ENCODE peak calls at places on chromosome 14, in four cellular contexts. V is GM12878, L is HepG2, Y is H1. E is an unnamed sample.

GRCh38 chr14:76773188-76773885 is 12.1 kb downstream of the VASH1 start:
- DNase-seq in Y (no peak), L (peak; percentile 41), V (no peak), E (no peak)

GRCh38 chr14:22606380-22606779 is 8.3 kb downstream of the ABHD4 start:
- DNase-seq in Y (no peak), V (no peak), L (peak; percentile 70), E (no peak)

GRCh38 chr14:56154321-56154720 is 36.1 kb downstream of the PELI2 start:
- DNase-seq in L (no peak), V (no peak), Y (no peak), E (no peak)

GRCh38 chr14:35335388-35336092 is 43.4 kb downstream of the PSMA6 start:
- DNase-seq in Y (no peak), V (no peak), L (peak; percentile 86), E (no peak)

GRCh38 chr14:103257211-103257962 is 76.7 kb upstream of the EIF5 start:
- DNase-seq in L (no peak), Y (no peak), V (no peak), E (no peak)

GRCh38 chr14:80491131-80491530 is 279.8 kb upstream of the DIO2 start:
- DNase-seq in V (peak; percentile 23), L (peak; percentile 20), Y (peak; percentile 2), E (no peak)

GRCh38 chr14:21070610-21071224 is 613 bp downstream of the ARHGEF40 start:
- DNase-seq in Y (no peak), V (no peak), L (peak; percentile 69), E (no peak)

GRCh38 chr14:87908591-87908990 is 84.4 kb downstream of the GALC start:
- DNase-seq in L (no peak), Y (no peak), V (no peak), E (no peak)

GRCh38 chr14:86091811-86092210 is 561.9 kb downstream of the FLRT2 start:
- DNase-seq in V (no peak), L (no peak), Y (no peak), E (no peak)

GRCh38 chr14:21192447-21192822 is 36.6 kb upstream of the OR5AU1 start:
- DNase-seq in Y (no peak), L (no peak), V (no peak), E (no peak)

GRCh38 chr14:72701232-72701555 is 192.7 kb downstream of the DPF3 start:
- DNase-seq in Y (no peak), L (no peak), V (no peak), E (no peak)

GRCh38 chr14:32379447-32379846 is 50.3 kb downstream of the AKAP6 start:
- DNase-seq in V (no peak), L (peak; percentile 49), Y (no peak), E (no peak)

GRCh38 chr14:58871972-58872530 is 234.3 kb downstream of the DACT1 start:
- DNase-seq in V (no peak), Y (no peak), L (no peak), E (no peak)

GRCh38 chr14:91405241-91405721 is 12.3 kb downstream of the CCDC88C start:
- DNase-seq in V (no peak), Y (no peak), L (no peak), E (no peak)

GRCh38 chr14:35034440-35034833 is 11.6 kb upstream of the FAM177A1 start:
- DNase-seq in Y (no peak), V (no peak), L (no peak), E (no peak)

GRCh38 chr14:77616454-77617229 is at the start of gene SPTLC2:
- DNase-seq in V (peak; percentile 97), Y (peak; percentile 100), L (peak; percentile 99), E (peak; percentile 97)

GRCh38 chr14:79369359-79370332 is 841.7 kb downstream of the DIO2 start:
- DNase-seq in L (no peak), V (no peak), Y (no peak), E (no peak)

GRCh38 chr14:45091696-45092095 is 7.8 kb downstream of the PRPF39 start:
- DNase-seq in V (no peak), Y (no peak), L (no peak), E (no peak)

GRCh38 chr14:106185837-106186233 is 659.5 kb downstream of the TMEM121 start:
- DNase-seq in L (no peak), Y (no peak), V (no peak), E (no peak)

GRCh38 chr14:92040431-92041040 is 677 bp upstream of the TRIP11 start:
- DNase-seq in V (peak; percentile 25), L (peak; percentile 18), Y (no peak), E (peak; percentile 34)

GRCh38 chr14:53529519-53529918 is 376.4 kb upstream of the DDHD1 start:
- DNase-seq in L (peak; percentile 21), V (no peak), Y (no peak), E (no peak)

GRCh38 chr14:72215080-72215479 is 282.9 kb downstream of the RGS6 start:
- DNase-seq in Y (no peak), L (no peak), V (no peak), E (no peak)

GRCh38 chr14:102028733-102029132 is 58.1 kb downstream of the HSP90AA1 start:
- DNase-seq in V (no peak), Y (no peak), L (no peak), E (no peak)

GRCh38 chr14:102155150-102155549 is 15.5 kb downstream of the WDR20 start:
- DNase-seq in L (peak; percentile 11), V (no peak), Y (no peak), E (no peak)

GRCh38 chr14:102873546-102874061 is 48.9 kb upstream of the AMN start:
- DNase-seq in L (peak; percentile 88), Y (no peak), V (no peak), E (no peak)

GRCh38 chr14:33792387-33793368 is 158.2 kb downstream of the EGLN3 start:
- DNase-seq in L (peak; percentile 72), Y (peak; percentile 46), V (peak; percentile 15), E (peak; percentile 80)

GRCh38 chr14:105059035-105059916 is 6.0 kb downstream of the GPR132 start:
- DNase-seq in L (no peak), V (no peak), Y (no peak), E (no peak)

GRCh38 chr14:86973177-86973576 is 1019.8 kb downstream of the GALC start:
- DNase-seq in L (no peak), V (no peak), Y (no peak), E (no peak)

GRCh38 chr14:21987937-21988336 is 314.3 kb upstream of the OR4E1 start:
- DNase-seq in V (no peak), L (peak; percentile 68), Y (no peak), E (peak; percentile 53)

GRCh38 chr14:101088395-101088667 is 184.8 kb upstream of the RTL1 start:
- DNase-seq in V (no peak), Y (no peak), L (no peak), E (no peak)

GRCh38 chr14:94334837-94335236 is 11.7 kb upstream of the SERPINA6 start:
- DNase-seq in L (no peak), V (no peak), Y (no peak), E (no peak)
- TF ChIP-seq SP1 in L (no peak), V (no peak), Y (no peak), E (no peak)

GRCh38 chr14:51783765-51784164 is 76.6 kb upstream of the GNG2 start:
- DNase-seq in V (no peak), L (no peak), Y (no peak), E (no peak)
- TF ChIP-seq SUZ12 in V (no peak), L (no peak), Y (no peak), E (no peak)

GRCh38 chr14:73789996-73790581 is 61.5 kb upstream of the PTGR2 start:
- DNase-seq in Y (no peak), L (no peak), V (no peak), E (no peak)
- TF ChIP-seq SP1 in Y (no peak), L (no peak), V (no peak), E (no peak)

GRCh38 chr14:74616996-74617700 is 5.1 kb upstream of the LTBP2 start:
- DNase-seq in L (no peak), Y (no peak), V (no peak), E (no peak)
- TF ChIP-seq SUZ12 in L (no peak), Y (no peak), V (no peak), E (no peak)

DNA sequence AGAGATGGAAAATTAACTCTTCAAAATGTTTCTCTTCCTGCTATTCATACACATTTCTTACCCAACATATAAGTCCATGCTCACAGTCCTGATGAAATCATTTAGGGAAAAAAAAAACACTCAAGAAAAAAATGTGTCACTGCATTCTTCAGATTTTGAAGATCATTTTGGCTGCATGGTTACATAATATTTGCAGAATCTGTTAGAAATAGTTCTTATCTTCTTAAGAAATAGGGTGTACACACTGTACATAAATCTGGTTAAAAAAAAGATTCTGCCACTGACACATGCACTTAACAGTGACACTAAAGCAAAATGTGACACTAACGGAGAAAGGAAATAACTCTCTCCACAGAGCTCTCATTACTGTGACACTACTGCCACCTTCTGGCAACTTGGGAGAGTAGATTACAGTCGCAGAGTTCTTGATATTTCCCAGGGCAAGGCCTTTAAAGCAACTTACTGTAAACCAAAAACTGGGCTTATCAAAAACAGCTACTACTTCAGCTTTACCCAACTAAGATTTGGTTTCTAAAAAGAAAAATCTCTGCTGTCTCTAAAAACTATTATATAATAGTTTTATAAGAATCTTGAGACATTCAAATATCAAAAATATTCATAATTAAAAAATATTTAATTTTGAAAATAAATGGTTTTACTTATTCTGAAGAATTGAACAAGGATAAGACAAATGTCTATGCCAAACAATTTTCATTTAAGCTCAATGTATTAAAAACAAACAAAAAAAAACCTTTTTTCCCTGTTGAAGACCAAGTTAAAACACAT is 65.0 kb downstream of the SETD3 start:
- DNase-seq in L (peak; percentile 82), Y (no peak), V (peak; percentile 55), E (peak; percentile 69)
- TF ChIP-seq SP1 in L (no peak), Y (no peak), V (no peak), E (no peak)

DNA sequence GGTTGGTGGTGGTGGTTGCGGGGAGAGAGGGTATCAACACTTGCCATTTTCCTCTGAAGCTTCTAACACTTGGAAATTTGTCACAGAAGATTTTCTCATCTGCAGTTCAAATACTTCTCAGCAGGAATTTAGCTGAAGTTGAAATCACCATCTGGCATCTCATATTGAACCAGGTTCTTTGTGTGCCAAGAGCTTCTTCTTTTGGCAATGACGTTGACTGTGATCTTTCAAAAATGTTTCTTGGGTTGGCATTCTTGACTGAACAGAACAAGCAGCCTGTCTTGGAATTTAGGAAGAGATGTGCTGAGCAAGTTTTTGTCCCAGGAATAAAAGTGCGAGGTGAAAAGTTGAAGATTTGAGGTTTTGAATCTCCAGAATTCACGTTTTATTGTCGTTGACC is 8.7 kb upstream of the NIN start:
- DNase-seq in L (no peak), V (no peak), Y (no peak), E (no peak)
- TF ChIP-seq SUZ12 in L (no peak), V (no peak), Y (no peak), E (no peak)

GRCh38 chr14:68785817-68786490 is 6.9 kb downstream of the ZFP36L1 start:
- DNase-seq in Y (no peak), L (no peak), V (no peak), E (no peak)
- TF ChIP-seq SP1 in Y (no peak), L (no peak), V (no peak), E (no peak)

GRCh38 chr14:24067133-24068082 is 4.0 kb upstream of the CPNE6 start:
- DNase-seq in V (no peak), Y (no peak), L (peak; percentile 72), E (no peak)
- TF ChIP-seq SUZ12 in V (no peak), Y (no peak), L (no peak), E (no peak)